ENCODE peak calls at places on chromosomes 12 and 14, in four cellular contexts. B is activated CD4-positive, alpha-beta T cell treated with anti-CD3 and anti-CD28 coated beads for 48 hours; N is NCI-H1092 treated with DMSO at 0.1 percent for 48 hours; H is fibroblast of the aortic adventitia. U is an unnamed sample.

GRCh38 chr12:9674226-9674590 is 4.7 kb downstream of the CLEC2D start:
- DNase-seq in N (no peak), H (no peak), B (peak; percentile 47), U (no peak)

GRCh38 chr12:58313091-58313855 is 371.9 kb downstream of the ATP23 start:
- DNase-seq in B (no peak), N (no peak), H (peak; percentile 58), U (no peak)

GRCh38 chr12:2930865-2931264 is 28.3 kb upstream of the TEAD4 start:
- DNase-seq in N (no peak), B (no peak), H (no peak), U (no peak)

GRCh38 chr12:47818382-47818700 is 1.4 kb downstream of the HDAC7 start:
- DNase-seq in H (no peak), B (peak; percentile 64), N (no peak), U (no peak)

GRCh38 chr14:23237772-23238594 is at the start of gene RNF212B:
- DNase-seq in N (peak; percentile 95), H (peak; percentile 77), B (peak; percentile 93), U (peak; percentile 60)

GRCh38 chr12:28222959-28223662 is 32.9 kb downstream of the CCDC91 start:
- DNase-seq in B (no peak), N (no peak), H (no peak), U (no peak)

GRCh38 chr14:41785696-41786095 is 179.0 kb downstream of the LRFN5 start:
- DNase-seq in N (peak; percentile 68), H (no peak), B (no peak), U (no peak)

GRCh38 chr14:73888971-73889370 is 2.3 kb downstream of the ZNF410 start:
- DNase-seq in B (no peak), N (no peak), H (peak; percentile 31), U (no peak)

GRCh38 chr14:106224694-106224971 is 698.2 kb downstream of the TMEM121 start:
- DNase-seq in H (no peak), N (no peak), B (peak; percentile 31), U (no peak)

GRCh38 chr12:68467514-68467913 is 135.4 kb upstream of the MDM1 start:
- DNase-seq in H (no peak), N (no peak), B (no peak), U (no peak)

GRCh38 chr12:53476769-53477209 is 22.5 kb downstream of the MAP3K12 start:
- DNase-seq in H (peak; percentile 51), N (no peak), B (no peak), U (no peak)

GRCh38 chr12:21527451-21528180 is 1.5 kb downstream of the SPX start:
- DNase-seq in N (peak; percentile 82), H (peak; percentile 39), B (peak; percentile 76), U (peak; percentile 7)

GRCh38 chr12:30753233-30753632 is 1.5 kb downstream of the CAPRIN2 start:
- DNase-seq in H (peak; percentile 52), B (peak; percentile 41), N (no peak), U (no peak)

U was measured in DMS79.